ENCODE peak calls at places on chromosomes 3 and 15, in eight cellular contexts. One of them, this sample, is unnamed.

GRCh38 chr15:77187751-77188464 is 117.0 kb upstream of the TSPAN3 start:
- DNase-seq in Panc1: no peak
- DNase-seq in CD8-positive, alpha-beta T cell: no peak
- DNase-seq in lower lobe of right lung: no peak
- DNase-seq in lower leg skin: peak; percentile 54
- DNase-seq in CD4-positive, CD25-positive, alpha-beta regulatory T cell: no peak
- DNase-seq in left lung: peak; percentile 51
- DNase-seq in tibial nerve: peak; percentile 58
- DNase-seq in this sample: peak; percentile 36

GRCh38 chr3:40024526-40024925 is 215.1 kb downstream of the MYRIP start:
- DNase-seq in lower leg skin: no peak
- DNase-seq in CD8-positive, alpha-beta T cell: no peak
- DNase-seq in left lung: no peak
- DNase-seq in tibial nerve: no peak
- DNase-seq in Panc1: no peak
- DNase-seq in lower lobe of right lung: no peak
- DNase-seq in CD4-positive, CD25-positive, alpha-beta regulatory T cell: no peak
- DNase-seq in this sample: no peak

GRCh38 chr3:46369675-46370132 is 1.0 kb upstream of the CCR5 start:
- DNase-seq in lower lobe of right lung: no peak
- DNase-seq in lower leg skin: no peak
- DNase-seq in CD4-positive, CD25-positive, alpha-beta regulatory T cell: no peak
- DNase-seq in left lung: no peak
- DNase-seq in tibial nerve: no peak
- DNase-seq in Panc1: no peak
- DNase-seq in CD8-positive, alpha-beta T cell: no peak
- DNase-seq in this sample: no peak

GRCh38 chr3:65342084-65342683 is 654.4 kb upstream of the ADAMTS9 start:
- DNase-seq in lower lobe of right lung: peak; percentile 49
- DNase-seq in Panc1: peak; percentile 17
- DNase-seq in left lung: no peak
- DNase-seq in CD4-positive, CD25-positive, alpha-beta regulatory T cell: no peak
- DNase-seq in lower leg skin: no peak
- DNase-seq in CD8-positive, alpha-beta T cell: no peak
- DNase-seq in tibial nerve: no peak
- DNase-seq in this sample: peak; percentile 22

GRCh38 chr3:172321035-172321434 is 127.2 kb downstream of the GHSR start:
- DNase-seq in Panc1: no peak
- DNase-seq in tibial nerve: no peak
- DNase-seq in CD8-positive, alpha-beta T cell: no peak
- DNase-seq in lower leg skin: no peak
- DNase-seq in lower lobe of right lung: no peak
- DNase-seq in CD4-positive, CD25-positive, alpha-beta regulatory T cell: no peak
- DNase-seq in left lung: no peak
- DNase-seq in this sample: peak; percentile 51

GRCh38 chr15:84023636-84024035 is 211.9 kb upstream of the GOLGA6L4 start:
- DNase-seq in CD4-positive, CD25-positive, alpha-beta regulatory T cell: no peak
- DNase-seq in tibial nerve: peak; percentile 38
- DNase-seq in lower lobe of right lung: no peak
- DNase-seq in Panc1: no peak
- DNase-seq in lower leg skin: no peak
- DNase-seq in left lung: no peak
- DNase-seq in CD8-positive, alpha-beta T cell: no peak
- DNase-seq in this sample: peak; percentile 15

GRCh38 chr3:138188013-138188352 is 882 bp downstream of the ARMC8 start:
- DNase-seq in CD4-positive, CD25-positive, alpha-beta regulatory T cell: peak; percentile 12
- DNase-seq in lower leg skin: no peak
- DNase-seq in CD8-positive, alpha-beta T cell: no peak
- DNase-seq in lower lobe of right lung: no peak
- DNase-seq in Panc1: no peak
- DNase-seq in left lung: no peak
- DNase-seq in tibial nerve: peak; percentile 5
- DNase-seq in this sample: no peak

GRCh38 chr3:37595784-37596180 is 265.9 kb upstream of the CTDSPL start:
- DNase-seq in left lung: no peak
- DNase-seq in Panc1: no peak
- DNase-seq in lower lobe of right lung: no peak
- DNase-seq in tibial nerve: no peak
- DNase-seq in lower leg skin: no peak
- DNase-seq in CD4-positive, CD25-positive, alpha-beta regulatory T cell: no peak
- DNase-seq in CD8-positive, alpha-beta T cell: no peak
- DNase-seq in this sample: no peak

GRCh38 chr3:140816804-140817203 is 124.8 kb upstream of the SLC25A36 start:
- DNase-seq in left lung: no peak
- DNase-seq in lower leg skin: no peak
- DNase-seq in tibial nerve: no peak
- DNase-seq in Panc1: no peak
- DNase-seq in lower lobe of right lung: no peak
- DNase-seq in CD4-positive, CD25-positive, alpha-beta regulatory T cell: no peak
- DNase-seq in CD8-positive, alpha-beta T cell: no peak
- DNase-seq in this sample: no peak

GRCh38 chr3:49415931-49416601 is 3.8 kb downstream of the TCTA start:
- DNase-seq in lower lobe of right lung: no peak
- DNase-seq in CD8-positive, alpha-beta T cell: peak; percentile 32
- DNase-seq in Panc1: no peak
- DNase-seq in lower leg skin: no peak
- DNase-seq in CD4-positive, CD25-positive, alpha-beta regulatory T cell: peak; percentile 66
- DNase-seq in tibial nerve: no peak
- DNase-seq in left lung: no peak
- DNase-seq in this sample: no peak

GRCh38 chr3:104952587-104952986 is 414.1 kb upstream of the ALCAM start:
- DNase-seq in lower leg skin: no peak
- DNase-seq in lower lobe of right lung: peak; percentile 55
- DNase-seq in left lung: peak; percentile 63
- DNase-seq in CD8-positive, alpha-beta T cell: no peak
- DNase-seq in tibial nerve: no peak
- DNase-seq in Panc1: no peak
- DNase-seq in CD4-positive, CD25-positive, alpha-beta regulatory T cell: no peak
- DNase-seq in this sample: peak; percentile 82

GRCh38 chr3:150215616-150216015 is 192.5 kb upstream of the TSC22D2 start:
- DNase-seq in CD4-positive, CD25-positive, alpha-beta regulatory T cell: no peak
- DNase-seq in lower leg skin: no peak
- DNase-seq in lower lobe of right lung: no peak
- DNase-seq in CD8-positive, alpha-beta T cell: no peak
- DNase-seq in tibial nerve: no peak
- DNase-seq in Panc1: no peak
- DNase-seq in left lung: no peak
- DNase-seq in this sample: no peak

GRCh38 chr3:31312400-31312799 is 220.3 kb upstream of the STT3B start:
- DNase-seq in left lung: no peak
- DNase-seq in lower lobe of right lung: no peak
- DNase-seq in Panc1: no peak
- DNase-seq in CD4-positive, CD25-positive, alpha-beta regulatory T cell: no peak
- DNase-seq in tibial nerve: no peak
- DNase-seq in lower leg skin: no peak
- DNase-seq in CD8-positive, alpha-beta T cell: no peak
- DNase-seq in this sample: peak; percentile 32

GRCh38 chr3:67653425-67654098 is 850 bp downstream of the SUCLG2 start:
- DNase-seq in tibial nerve: peak; percentile 17
- DNase-seq in lower lobe of right lung: no peak
- DNase-seq in CD8-positive, alpha-beta T cell: no peak
- DNase-seq in Panc1: no peak
- DNase-seq in lower leg skin: no peak
- DNase-seq in CD4-positive, CD25-positive, alpha-beta regulatory T cell: no peak
- DNase-seq in left lung: peak; percentile 33
- DNase-seq in this sample: no peak

GRCh38 chr3:186138272-186138981 is 29.5 kb upstream of the ETV5 start:
- DNase-seq in Panc1: no peak
- DNase-seq in CD4-positive, CD25-positive, alpha-beta regulatory T cell: no peak
- DNase-seq in tibial nerve: no peak
- DNase-seq in lower leg skin: no peak
- DNase-seq in lower lobe of right lung: no peak
- DNase-seq in CD8-positive, alpha-beta T cell: no peak
- DNase-seq in left lung: no peak
- DNase-seq in this sample: no peak

GRCh38 chr15:96553006-96553405 is 222.5 kb downstream of the NR2F2 start:
- DNase-seq in tibial nerve: no peak
- DNase-seq in lower lobe of right lung: no peak
- DNase-seq in CD8-positive, alpha-beta T cell: no peak
- DNase-seq in CD4-positive, CD25-positive, alpha-beta regulatory T cell: no peak
- DNase-seq in left lung: no peak
- DNase-seq in Panc1: no peak
- DNase-seq in lower leg skin: no peak
- DNase-seq in this sample: peak; percentile 42

GRCh38 chr3:48436477-48436787 is 3.5 kb downstream of the CCDC51 start:
- DNase-seq in lower lobe of right lung: no peak
- DNase-seq in CD4-positive, CD25-positive, alpha-beta regulatory T cell: no peak
- DNase-seq in left lung: peak; percentile 29
- DNase-seq in Panc1: no peak
- DNase-seq in CD8-positive, alpha-beta T cell: no peak
- DNase-seq in tibial nerve: no peak
- DNase-seq in lower leg skin: no peak
- DNase-seq in this sample: no peak

GRCh38 chr3:67559029-67559605 is 95.3 kb downstream of the SUCLG2 start:
- DNase-seq in lower lobe of right lung: no peak
- DNase-seq in tibial nerve: no peak
- DNase-seq in CD8-positive, alpha-beta T cell: no peak
- DNase-seq in left lung: no peak
- DNase-seq in CD4-positive, CD25-positive, alpha-beta regulatory T cell: no peak
- DNase-seq in Panc1: no peak
- DNase-seq in lower leg skin: no peak
- DNase-seq in this sample: no peak

GRCh38 chr15:37204698-37205097 is 104.3 kb upstream of the MEIS2 start:
- DNase-seq in CD8-positive, alpha-beta T cell: no peak
- DNase-seq in tibial nerve: no peak
- DNase-seq in lower lobe of right lung: no peak
- DNase-seq in left lung: no peak
- DNase-seq in lower leg skin: no peak
- DNase-seq in Panc1: no peak
- DNase-seq in CD4-positive, CD25-positive, alpha-beta regulatory T cell: no peak
- DNase-seq in this sample: no peak

DNA sequence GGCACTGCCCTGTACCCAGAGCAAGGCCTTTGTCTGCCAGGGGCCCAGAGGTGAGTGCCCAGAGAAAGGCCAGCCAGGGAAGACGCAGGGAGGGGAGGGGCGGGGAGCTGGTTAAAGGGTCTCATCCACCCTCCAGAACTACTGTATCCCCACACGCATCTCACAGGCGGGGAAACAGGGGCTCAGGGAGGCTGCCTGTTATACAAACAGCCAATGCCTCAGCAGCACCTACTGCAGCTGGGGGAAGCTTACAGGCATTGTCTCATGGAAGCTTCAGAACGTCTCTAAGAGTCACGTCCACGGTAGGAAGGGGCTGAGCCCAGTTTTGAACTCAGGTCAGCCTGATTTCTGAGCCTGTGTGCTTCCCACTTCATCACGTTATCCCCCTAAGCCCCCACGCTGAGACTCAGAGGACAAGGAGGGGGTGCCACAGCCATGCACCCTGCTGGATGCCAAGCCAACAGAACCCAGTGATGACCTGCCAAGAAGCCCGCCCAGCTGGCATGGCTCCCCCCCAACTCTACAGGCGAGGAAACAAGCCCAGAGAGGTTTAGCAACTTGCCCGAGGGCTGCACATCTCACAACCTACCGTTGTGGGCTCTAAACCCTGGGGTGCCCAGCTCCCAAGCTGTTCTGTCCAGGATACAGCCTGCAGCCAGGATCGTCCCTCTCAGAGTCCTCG is 54.5 kb downstream of the IQSEC1 start:
- DNase-seq in CD4-positive, CD25-positive, alpha-beta regulatory T cell: no peak
- DNase-seq in left lung: peak; percentile 31
- DNase-seq in tibial nerve: no peak
- DNase-seq in lower leg skin: no peak
- DNase-seq in lower lobe of right lung: peak; percentile 42
- DNase-seq in Panc1: no peak
- DNase-seq in CD8-positive, alpha-beta T cell: no peak
- DNase-seq in this sample: no peak
- H3K4me3 ChIP-seq in CD4-positive, CD25-positive, alpha-beta regulatory T cell: no peak overlapping the region
- H3K4me3 ChIP-seq in left lung: no peak overlapping the region
- H3K4me3 ChIP-seq in tibial nerve: no peak overlapping the region
- H3K4me3 ChIP-seq in lower leg skin: no peak overlapping the region
- H3K4me3 ChIP-seq in lower lobe of right lung: peak overlapping the region; percentile 10
- H3K4me3 ChIP-seq in Panc1: no peak overlapping the region
- H3K4me3 ChIP-seq in CD8-positive, alpha-beta T cell: no peak overlapping the region
- H3K4me3 ChIP-seq in this sample: peak overlapping the region; percentile 47

DNA sequence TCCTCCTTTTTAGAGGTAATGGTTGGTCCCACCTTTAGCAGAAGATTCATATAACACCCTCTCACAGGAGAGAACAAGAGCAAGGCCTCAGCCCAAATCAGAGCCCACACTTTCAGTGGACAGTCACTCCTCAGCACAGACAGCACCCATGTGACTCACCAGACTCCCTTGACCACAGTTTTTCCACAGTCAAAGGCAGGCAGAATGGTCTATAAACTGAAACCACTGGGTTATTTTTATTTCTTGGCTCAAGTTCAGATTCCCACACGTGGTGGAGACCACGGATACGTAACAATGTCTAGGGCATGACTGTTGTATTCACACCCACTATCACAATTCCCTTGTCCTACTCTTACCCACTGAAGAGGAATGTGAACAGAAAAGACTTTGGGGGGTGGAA is 237.8 kb upstream of the UBE2E1 start:
- DNase-seq in tibial nerve: no peak
- DNase-seq in left lung: no peak
- DNase-seq in lower leg skin: no peak
- DNase-seq in lower lobe of right lung: no peak
- DNase-seq in CD8-positive, alpha-beta T cell: no peak
- DNase-seq in CD4-positive, CD25-positive, alpha-beta regulatory T cell: no peak
- DNase-seq in Panc1: no peak
- DNase-seq in this sample: peak; percentile 88
- H3K4me3 ChIP-seq in tibial nerve: no peak overlapping the region
- H3K4me3 ChIP-seq in left lung: no peak overlapping the region
- H3K4me3 ChIP-seq in lower leg skin: no peak overlapping the region
- H3K4me3 ChIP-seq in lower lobe of right lung: no peak overlapping the region
- H3K4me3 ChIP-seq in CD8-positive, alpha-beta T cell: no peak overlapping the region
- H3K4me3 ChIP-seq in CD4-positive, CD25-positive, alpha-beta regulatory T cell: no peak overlapping the region
- H3K4me3 ChIP-seq in Panc1: no peak overlapping the region
- H3K4me3 ChIP-seq in this sample: no peak overlapping the region

DNA sequence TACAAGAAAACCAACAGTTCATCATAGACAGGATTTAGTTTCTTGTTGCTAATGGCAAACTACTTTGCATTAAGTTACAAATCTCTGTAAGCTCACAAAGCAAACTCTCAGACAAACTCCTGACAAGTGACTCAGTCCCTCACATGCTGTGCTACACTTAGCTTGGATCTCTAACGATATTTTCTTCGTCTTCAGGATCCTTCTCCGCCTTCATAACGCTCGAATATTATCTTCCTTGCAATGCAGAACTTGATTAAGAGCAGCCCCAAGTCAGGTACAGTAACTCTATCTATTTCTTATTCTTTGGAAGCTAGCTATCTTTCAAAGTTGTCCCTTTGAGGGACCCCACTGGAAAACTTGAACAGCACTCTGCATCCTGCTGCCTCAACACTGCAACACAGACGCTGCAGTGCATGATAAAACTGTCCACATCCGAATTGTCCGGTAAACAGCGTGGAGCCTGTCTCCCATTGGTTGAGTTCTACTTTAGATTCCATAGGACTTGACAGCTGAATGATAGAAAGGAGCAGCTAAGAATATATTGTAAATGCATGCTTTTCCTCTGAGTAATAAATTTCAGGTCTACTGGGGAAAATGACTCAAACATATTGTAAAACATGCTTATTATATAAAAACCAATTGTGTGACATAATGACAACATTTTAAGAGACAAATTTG is 61.3 kb downstream of the UACA start:
- DNase-seq in CD4-positive, CD25-positive, alpha-beta regulatory T cell: no peak
- DNase-seq in CD8-positive, alpha-beta T cell: no peak
- DNase-seq in lower leg skin: no peak
- DNase-seq in tibial nerve: no peak
- DNase-seq in left lung: no peak
- DNase-seq in Panc1: peak; percentile 75
- DNase-seq in lower lobe of right lung: no peak
- DNase-seq in this sample: peak; percentile 48
- H3K4me3 ChIP-seq in CD4-positive, CD25-positive, alpha-beta regulatory T cell: no peak overlapping the region
- H3K4me3 ChIP-seq in CD8-positive, alpha-beta T cell: no peak overlapping the region
- H3K4me3 ChIP-seq in lower leg skin: no peak overlapping the region
- H3K4me3 ChIP-seq in tibial nerve: no peak overlapping the region
- H3K4me3 ChIP-seq in left lung: peak overlapping the region; percentile 5
- H3K4me3 ChIP-seq in Panc1: peak overlapping the region; percentile 58
- H3K4me3 ChIP-seq in lower lobe of right lung: peak overlapping the region; percentile 31
- H3K4me3 ChIP-seq in this sample: peak overlapping the region; percentile 50

GRCh38 chr15:71682051-71682450 is 128.3 kb upstream of the NR2E3 start:
- DNase-seq in lower leg skin: no peak
- DNase-seq in CD4-positive, CD25-positive, alpha-beta regulatory T cell: no peak
- DNase-seq in CD8-positive, alpha-beta T cell: no peak
- DNase-seq in tibial nerve: no peak
- DNase-seq in lower lobe of right lung: no peak
- DNase-seq in Panc1: no peak
- DNase-seq in left lung: no peak
- DNase-seq in this sample: no peak
- H3K4me3 ChIP-seq in lower leg skin: no peak overlapping the region
- H3K4me3 ChIP-seq in CD4-positive, CD25-positive, alpha-beta regulatory T cell: no peak overlapping the region
- H3K4me3 ChIP-seq in CD8-positive, alpha-beta T cell: no peak overlapping the region
- H3K4me3 ChIP-seq in tibial nerve: no peak overlapping the region
- H3K4me3 ChIP-seq in lower lobe of right lung: no peak overlapping the region
- H3K4me3 ChIP-seq in Panc1: no peak overlapping the region
- H3K4me3 ChIP-seq in left lung: no peak overlapping the region
- H3K4me3 ChIP-seq in this sample: no peak overlapping the region